ENCODE peak calls at places on chromosomes 3 and 15, in seven cellular contexts. S is stimulated activated CD4-positive, alpha-beta T cell treated with anti-CD3 and anti-CD28 coated beads, TNF-alpha, amount 100 ng/mL, for 4 hours; F is T follicular helper cell; G is T-helper 1 cell; E is breast epithelium; B is CD4-positive, alpha-beta memory T cell; H is activated effector memory CD4-positive, alpha-beta T cell treated with anti-CD3 and anti-CD28 coated beads, Interleukin-2, amount 50 U/mL, for 16 hours. P is an unnamed sample.

GRCh38 chr15:64912379-64912778 is 677 bp downstream of the ANKDD1A start:
- DNase-seq in S (no peak), F (no peak), G (no peak), E (no peak), B (no peak), H (no peak), P (no peak)

GRCh38 chr3:138089091-138089490 is 26.3 kb downstream of the DZIP1L start:
- DNase-seq in S (no peak), F (no peak), G (no peak), E (no peak), B (no peak), H (no peak), P (no peak)

GRCh38 chr15:68921926-68922325 is 8.4 kb upstream of the SPESP1 start:
- DNase-seq in S (no peak), F (no peak), G (no peak), E (no peak), B (no peak), H (no peak), P (no peak)

GRCh38 chr15:75902129-75902557 is 1.5 kb upstream of the FBXO22 start:
- DNase-seq in S (no peak), F (no peak), G (no peak), E (no peak), B (no peak), H (no peak), P (no peak)

GRCh38 chr3:46935168-46935858 is 41.2 kb downstream of the CCDC12 start:
- DNase-seq in S (no peak), F (no peak), G (no peak), E (peak), B (no peak), H (no peak), P (no peak)

GRCh38 chr3:60578936-60579335 is 672.3 kb downstream of the FHIT start:
- DNase-seq in S (no peak), F (no peak), G (no peak), E (no peak), B (no peak), H (no peak), P (no peak)

GRCh38 chr3:106620646-106621045 is 751.8 kb upstream of the CBLB start:
- DNase-seq in S (no peak), F (no peak), G (no peak), E (no peak), B (no peak), H (no peak), P (no peak)

GRCh38 chr3:17473761-17474160 is 268.7 kb downstream of the TBC1D5 start:
- DNase-seq in S (no peak), F (no peak), G (no peak), E (no peak), B (no peak), H (no peak), P (no peak)

GRCh38 chr15:37581866-37582532 is 352.4 kb upstream of the TMCO5A start:
- DNase-seq in S (no peak), F (no peak), G (no peak), E (no peak), B (no peak), H (no peak), P (no peak)

GRCh38 chr15:58489289-58489688 is 57.5 kb downstream of the LIPC start:
- DNase-seq in S (no peak), F (no peak), G (peak), E (no peak), B (no peak), H (no peak), P (no peak)

GRCh38 chr15:67715166-67715565 is 110.1 kb upstream of the SKOR1 start:
- DNase-seq in S (no peak), F (no peak), G (no peak), E (no peak), B (no peak), H (no peak), P (no peak)

GRCh38 chr3:105997466-105997799 is 128.6 kb upstream of the CBLB start:
- DNase-seq in S (no peak), F (no peak), G (no peak), E (no peak), B (no peak), H (no peak), P (no peak)

GRCh38 chr3:184766555-184767261 is 45.3 kb upstream of the VPS8 start:
- DNase-seq in S (no peak), F (no peak), G (no peak), E (no peak), B (no peak), H (no peak), P (no peak)

GRCh38 chr3:170634663-170635096 is 48.8 kb upstream of the SLC7A14 start:
- DNase-seq in S (no peak), F (no peak), G (no peak), E (no peak), B (no peak), H (no peak), P (no peak)

GRCh38 chr3:54527953-54528352 is 399.9 kb downstream of the LRTM1 start:
- DNase-seq in S (no peak), F (no peak), G (no peak), E (no peak), B (no peak), H (no peak), P (no peak)

GRCh38 chr3:124131158-124132115 is 139.5 kb upstream of the ROPN1 start:
- DNase-seq in S (no peak), F (no peak), G (no peak), E (no peak), B (no peak), H (no peak), P (no peak)

GRCh38 chr3:9156604-9157003 is 92.8 kb downstream of the SRGAP3 start:
- DNase-seq in S (no peak), F (no peak), G (no peak), E (no peak), B (no peak), H (no peak), P (no peak)

GRCh38 chr3:37170097-37170496 is 4.3 kb downstream of the LRRFIP2 start:
- DNase-seq in S (no peak), F (no peak), G (no peak), E (no peak), B (no peak), H (no peak), P (no peak)

GRCh38 chr15:75921732-75922703 is 18.3 kb downstream of the FBXO22 start:
- DNase-seq in S (no peak), F (no peak), G (peak), E (no peak), B (no peak), H (no peak), P (no peak)

GRCh38 chr3:69324362-69325025 is 61.4 kb downstream of the FRMD4B start:
- DNase-seq in S (no peak), F (no peak), G (peak), E (no peak), B (no peak), H (no peak), P (no peak)